ENCODE peak calls at places on chromosomes 2 and 18, in four cellular contexts. W is SK-N-SH, H is HepG2, N is tibial nerve. E is an unnamed sample. For H3K27me3, the result is how much of the 10 kb centered on the place peaks cover.

GRCh38 chr2:171712051-171712450 is 24.8 kb downstream of the DYNC1I2 start:
- DNase-seq in N (no peak), W (no peak), H (no peak), E (no peak)

GRCh38 chr18:30481871-30482270 is 560.7 kb downstream of the DSC3 start:
- DNase-seq in N (no peak), W (no peak), H (no peak), E (no peak)

GRCh38 chr2:30230479-30230854 is 867 bp upstream of the LBH start:
- DNase-seq in N (no peak), H (no peak), W (peak), E (peak)

GRCh38 chr18:58850784-58851469 is 13.8 kb upstream of the ZNF532 start:
- DNase-seq in W (no peak), H (no peak), N (peak), E (peak)

GRCh38 chr2:202064206-202064880 is 8.7 kb upstream of the KIAA2012 start:
- DNase-seq in N (no peak), W (peak), H (no peak), E (no peak)

GRCh38 chr2:135238651-135239050 is 186.6 kb downstream of the RAB3GAP1 start:
- DNase-seq in H (no peak), W (no peak), N (no peak), E (no peak)

GRCh38 chr2:230862292-230862691 is 2.5 kb upstream of the ITM2C start:
- DNase-seq in N (no peak), W (no peak), H (no peak), E (no peak)

GRCh38 chr2:203718087-203718486 is 11.6 kb downstream of the CD28 start:
- DNase-seq in H (no peak), N (no peak), W (no peak), E (no peak)

GRCh38 chr2:56133931-56134629 is 49.7 kb upstream of the CCDC85A start:
- DNase-seq in N (no peak), W (no peak), H (no peak), E (no peak)

GRCh38 chr2:85400541-85400940 is 9.6 kb downstream of the CAPG start:
- DNase-seq in N (no peak), W (peak), H (no peak), E (peak)

GRCh38 chr18:69838620-69839411 is 108.9 kb downstream of the CD226 start:
- DNase-seq in W (peak), H (peak), N (no peak), E (no peak)

GRCh38 chr2:42008241-42008911 is 39.4 kb upstream of the PKDCC start:
- DNase-seq in N (no peak), H (no peak), W (no peak), E (no peak)

GRCh38 chr2:2184549-2185249 is 146.4 kb downstream of the MYT1L start:
- DNase-seq in H (no peak), N (no peak), W (no peak), E (no peak)

GRCh38 chr2:238147791-238148190 is 9.3 kb downstream of the KLHL30 start:
- DNase-seq in H (no peak), W (no peak), N (no peak), E (no peak)

GRCh38 chr2:96977631-96978195 is 8.7 kb downstream of the FAM178B start:
- DNase-seq in H (no peak), N (no peak), W (no peak), E (no peak)

GRCh38 chr18:73880387-73880786 is 267.2 kb downstream of the FBXO15 start:
- DNase-seq in N (no peak), H (no peak), W (no peak), E (no peak)

GRCh38 chr18:22441638-22442037 is 23.9 kb upstream of the CTAGE1 start:
- DNase-seq in H (no peak), W (no peak), N (no peak), E (no peak)

GRCh38 chr18:25517881-25518715 is 166.1 kb upstream of the ZNF521 start:
- DNase-seq in W (no peak), N (no peak), H (no peak), E (no peak)

GRCh38 chr2:3257166-3257565 is 120.5 kb downstream of the EIPR1 start:
- DNase-seq in W (peak), N (no peak), H (no peak), E (no peak)

GRCh38 chr2:234135750-234136221 is 85.3 kb downstream of the SPP2 start:
- DNase-seq in H (peak), N (no peak), W (peak), E (peak)

GRCh38 chr2:45888167-45888566 is 236.7 kb downstream of the PRKCE start:
- DNase-seq in H (no peak), N (no peak), W (no peak), E (no peak)

GRCh38 chr2:133942363-133942762 is 311.5 kb upstream of the MGAT5 start:
- DNase-seq in H (peak), W (no peak), N (no peak), E (no peak)

GRCh38 chr2:178271629-178272333 is 77.5 kb downstream of the OSBPL6 start:
- DNase-seq in H (no peak), W (no peak), N (peak), E (peak)

GRCh38 chr2:84424152-84424551 is 34.9 kb downstream of the SUCLG1 start:
- DNase-seq in W (peak), H (no peak), N (no peak), E (no peak)

GRCh38 chr2:32489061-32489460 is 132.2 kb downstream of the BIRC6 start:
- DNase-seq in W (no peak), H (no peak), N (no peak), E (no peak)

GRCh38 chr18:26568926-26569700 is 20.8 kb upstream of the KCTD1 start:
- DNase-seq in N (no peak), W (no peak), H (no peak), E (no peak)
- TF ChIP-seq EP300 in N (no peak), W (no peak), H (no peak), E (no peak)

GRCh38 chr2:98374958-98375570 is 28.8 kb downstream of the CNGA3 start:
- DNase-seq in W (peak), N (no peak), H (no peak), E (no peak)
- H3K27me3 ChIP-seq in W (under half), N (under half), H (half or more), E (under half)

GRCh38 chr18:9775172-9775571 is 67.1 kb downstream of the RAB31 start:
- DNase-seq in N (no peak), W (no peak), H (no peak), E (no peak)
- TF ChIP-seq EP300 in N (peak), W (no peak), H (no peak), E (peak)

GRCh38 chr2:235804676-235805075 is 310.8 kb downstream of the AGAP1 start:
- DNase-seq in N (no peak), H (no peak), W (no peak), E (no peak)

GRCh38 chr2:235810297-235810696 is 316.5 kb downstream of the AGAP1 start:
- DNase-seq in H (no peak), N (no peak), W (no peak), E (no peak)

GRCh38 chr2:235811446-235812184 is 317.8 kb downstream of the AGAP1 start:
- DNase-seq in W (no peak), N (no peak), H (no peak), E (no peak)

GRCh38 chr2:235807347-235807746 is 313.5 kb downstream of the AGAP1 start:
- DNase-seq in H (no peak), N (no peak), W (no peak), E (no peak)

DNA sequence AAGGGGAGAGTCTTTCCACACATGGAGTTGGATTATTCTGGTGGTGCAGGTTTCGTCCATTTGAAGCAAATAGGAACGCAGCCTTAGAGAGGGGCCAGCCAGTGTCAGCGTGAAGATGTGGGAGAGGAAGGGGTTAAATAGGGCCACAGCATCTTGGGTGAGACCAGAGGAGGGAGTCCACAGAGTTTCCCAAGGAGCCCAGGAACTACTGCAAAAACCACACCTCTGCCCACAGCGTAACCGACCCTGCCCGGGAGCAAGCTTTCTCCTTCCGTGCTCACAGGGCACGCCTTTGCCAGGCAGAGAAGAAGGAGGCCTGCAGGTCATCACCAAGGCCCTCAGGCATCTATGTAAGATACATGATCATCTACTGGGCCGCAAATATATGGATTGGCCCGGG is 314.5 kb downstream of the AGAP1 start:
- DNase-seq in H (no peak), N (no peak), W (no peak), E (no peak)
- H3K27me3 ChIP-seq in H (under half), N (under half), W (under half), E (under half)

DNA sequence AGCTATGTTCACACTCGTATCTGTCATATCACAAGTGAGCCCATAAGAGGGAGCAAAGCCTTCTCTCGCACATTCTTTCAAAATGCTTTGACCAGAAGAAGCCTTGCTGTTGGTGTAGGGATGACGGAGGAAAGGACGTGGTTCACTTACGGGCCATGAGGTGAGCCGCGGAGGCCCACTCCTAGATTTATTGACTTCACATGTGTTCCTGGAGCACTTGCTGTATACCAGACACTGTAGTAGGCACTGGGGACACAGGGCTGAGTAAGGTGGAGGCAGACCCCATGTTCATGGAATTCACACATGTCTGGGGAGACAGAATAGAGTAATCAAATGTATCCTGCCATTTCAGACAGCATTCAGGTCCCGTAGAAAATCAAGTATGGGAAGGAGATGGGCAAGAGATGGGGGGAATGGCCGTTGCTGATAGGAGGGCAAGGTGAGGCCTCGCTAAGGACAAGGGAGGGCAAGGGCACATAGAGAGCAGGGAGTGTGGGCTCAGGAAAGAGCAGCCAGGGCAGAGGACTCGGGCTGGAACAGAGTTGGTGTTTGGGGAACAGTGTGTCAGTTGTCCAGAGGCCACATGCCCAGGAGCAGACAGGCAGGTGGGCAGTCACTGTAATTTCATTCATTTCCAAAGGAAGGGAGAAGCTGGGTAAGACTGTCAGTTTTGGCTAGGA is 182.2 kb downstream of the LDLRAD4 start:
- DNase-seq in N (no peak), W (no peak), H (no peak), E (no peak)
- TF ChIP-seq EP300 in N (no peak), W (no peak), H (no peak), E (no peak)

E was measured in sigmoid colon.